ENCODE peak calls at places on chromosomes 1 and 21, in five cellular contexts. G is cardiac fibroblast, P is heart left ventricle, Y is AG10803, W is foreskin fibroblast. Z is an unnamed sample.

GRCh38 chr21:41500354-41500753 is 7.6 kb downstream of the TMPRSS2 start:
- DNase-seq in G (no peak), P (no peak), Y (no peak), W (no peak), Z (no peak)

GRCh38 chr1:197467881-197468280 is 199.8 kb downstream of the CRB1 start:
- DNase-seq in G (peak), P (no peak), Y (peak), W (peak), Z (no peak)

GRCh38 chr1:229380514-229381160 is 37.8 kb upstream of the CCSAP start:
- DNase-seq in G (no peak), P (no peak), Y (no peak), W (no peak), Z (no peak)

GRCh38 chr1:77044133-77044849 is 174.9 kb downstream of the PIGK start:
- DNase-seq in G (peak), P (no peak), Y (no peak), W (peak), Z (no peak)

GRCh38 chr1:30757196-30757949 is at the start of gene LAPTM5:
- DNase-seq in G (peak), P (peak), Y (peak), W (peak), Z (peak)

GRCh38 chr1:224434447-224435317 is at the start of gene WDR26:
- DNase-seq in G (peak), P (peak), Y (peak), W (peak), Z (peak)

GRCh38 chr1:10027027-10027426 is 5.7 kb upstream of the UBE4B start:
- DNase-seq in G (no peak), P (no peak), Y (no peak), W (no peak), Z (no peak)

GRCh38 chr1:107264561-107264960 is 123.7 kb downstream of the NTNG1 start:
- DNase-seq in G (no peak), P (no peak), Y (peak), W (peak), Z (no peak)

GRCh38 chr1:118043624-118044023 is 114.1 kb downstream of the WDR3 start:
- DNase-seq in G (no peak), P (no peak), Y (no peak), W (no peak), Z (no peak)

GRCh38 chr1:32239790-32240139 is 7.3 kb upstream of the FAM167B start:
- DNase-seq in G (no peak), P (no peak), Y (no peak), W (no peak), Z (no peak)

GRCh38 chr1:112388436-112388835 is 7.6 kb upstream of the CTTNBP2NL start:
- DNase-seq in G (peak), P (no peak), Y (peak), W (peak), Z (no peak)

GRCh38 chr1:35470964-35471613 is 86.1 kb downstream of the KIAA0319L start:
- DNase-seq in G (no peak), P (no peak), Y (no peak), W (no peak), Z (no peak)

GRCh38 chr1:101236546-101237228 is at the start of gene S1PR1:
- DNase-seq in G (peak), P (peak), Y (peak), W (peak), Z (peak)

GRCh38 chr1:147541672-147542548 is 609 bp downstream of the BCL9 start:
- DNase-seq in G (peak), P (peak), Y (peak), W (peak), Z (peak)

GRCh38 chr21:26124421-26124833 is 46.1 kb downstream of the APP start:
- DNase-seq in G (peak), P (no peak), Y (peak), W (peak), Z (no peak)

GRCh38 chr1:156663178-156663577 is 14.0 kb downstream of the NES start:
- DNase-seq in G (peak), P (peak), Y (no peak), W (peak), Z (peak)

GRCh38 chr1:40257313-40257687 is 736 bp upstream of the ZMPSTE24 start:
- DNase-seq in G (no peak), P (no peak), Y (no peak), W (no peak), Z (no peak)

GRCh38 chr1:162319510-162320160 is 57.0 kb downstream of the SPATA46 start:
- DNase-seq in G (peak), P (no peak), Y (no peak), W (peak), Z (no peak)

GRCh38 chr1:89440911-89441310 is 77.1 kb downstream of the GBP6 start:
- DNase-seq in G (no peak), P (no peak), Y (no peak), W (no peak), Z (no peak)

GRCh38 chr21:27572681-27573080 is 605.8 kb upstream of the ADAMTS5 start:
- DNase-seq in G (peak), P (no peak), Y (peak), W (peak), Z (no peak)

GRCh38 chr1:232805269-232806070 is at the start of gene MAP10:
- DNase-seq in G (peak), P (peak), Y (peak), W (peak), Z (peak)

GRCh38 chr1:226884116-226884515 is 13.7 kb downstream of the PSEN2 start:
- DNase-seq in G (no peak), P (no peak), Y (no peak), W (no peak), Z (no peak)

GRCh38 chr1:167121375-167122120 is 27.7 kb downstream of the STYXL2 start:
- DNase-seq in G (no peak), P (peak), Y (peak), W (peak), Z (no peak)

GRCh38 chr1:151494741-151495281 is 16.4 kb upstream of the CGN start:
- DNase-seq in G (peak), P (no peak), Y (peak), W (peak), Z (no peak)

GRCh38 chr1:229509576-229509975 is 1.4 kb upstream of the NUP133 start:
- DNase-seq in G (peak), P (no peak), Y (no peak), W (peak), Z (no peak)

GRCh38 chr1:44723496-44724407 is 7.2 kb downstream of the RNU5D-1 start:
- DNase-seq in G (no peak), P (no peak), Y (no peak), W (no peak), Z (peak)

GRCh38 chr1:160227045-160227444 is 21.9 kb downstream of the PEA15 start:
- DNase-seq in G (no peak), P (no peak), Y (no peak), W (no peak), Z (no peak)

GRCh38 chr1:79323240-79324025 is 316.9 kb upstream of the ADGRL4 start:
- DNase-seq in G (peak), P (no peak), Y (peak), W (peak), Z (no peak)

GRCh38 chr21:35381743-35382310 is 332.7 kb upstream of the RUNX1 start:
- DNase-seq in G (no peak), P (no peak), Y (no peak), W (no peak), Z (no peak)

GRCh38 chr1:228226141-228226874 is 18.5 kb downstream of the OBSCN start:
- DNase-seq in G (no peak), P (no peak), Y (no peak), W (no peak), Z (no peak)

GRCh38 chr1:235075121-235075954 is 53.3 kb downstream of the TOMM20 start:
- DNase-seq in G (peak), P (peak), Y (peak), W (peak), Z (peak)

GRCh38 chr1:96346708-96347107 is 374.9 kb upstream of the PTBP2 start:
- DNase-seq in G (no peak), P (no peak), Y (no peak), W (no peak), Z (no peak)

GRCh38 chr21:46454142-46454541 is 4.5 kb upstream of the DIP2A start:
- DNase-seq in G (peak), P (no peak), Y (no peak), W (peak), Z (no peak)

GRCh38 chr1:24036080-24036479 is 56.0 kb upstream of the SRSF10 start:
- DNase-seq in G (no peak), P (no peak), Y (no peak), W (no peak), Z (no peak)

DNA sequence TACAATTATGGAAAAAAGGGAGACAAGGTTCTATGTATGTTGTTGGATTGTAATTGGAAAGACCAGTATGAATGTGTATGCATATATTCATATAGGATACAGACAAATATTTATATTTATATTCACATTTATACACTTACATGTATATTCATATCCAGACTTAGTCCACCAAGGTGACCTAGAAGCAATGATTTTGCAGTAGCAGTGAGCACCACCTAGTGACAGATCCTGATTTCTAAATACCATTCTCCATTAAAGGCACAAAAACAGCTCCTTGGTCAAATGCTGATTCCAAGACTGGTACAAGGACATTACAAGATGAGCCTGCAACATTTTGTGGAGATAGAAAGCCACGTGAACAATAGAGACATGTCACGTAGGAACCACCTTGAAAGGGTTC is 153.4 kb downstream of the SDCCAG8 start:
- DNase-seq in G (peak), P (no peak), Y (peak), W (no peak), Z (no peak)
- TF ChIP-seq CTCF in G (peak), P (no peak), Y (peak), W (peak), Z (no peak)

GRCh38 chr1:2212542-2213491 is 15.3 kb upstream of the SKI start:
- DNase-seq in G (peak), P (peak), Y (peak), W (peak), Z (peak)
- TF ChIP-seq CTCF in G (peak), P (peak), Y (peak), W (peak), Z (peak)

DNA sequence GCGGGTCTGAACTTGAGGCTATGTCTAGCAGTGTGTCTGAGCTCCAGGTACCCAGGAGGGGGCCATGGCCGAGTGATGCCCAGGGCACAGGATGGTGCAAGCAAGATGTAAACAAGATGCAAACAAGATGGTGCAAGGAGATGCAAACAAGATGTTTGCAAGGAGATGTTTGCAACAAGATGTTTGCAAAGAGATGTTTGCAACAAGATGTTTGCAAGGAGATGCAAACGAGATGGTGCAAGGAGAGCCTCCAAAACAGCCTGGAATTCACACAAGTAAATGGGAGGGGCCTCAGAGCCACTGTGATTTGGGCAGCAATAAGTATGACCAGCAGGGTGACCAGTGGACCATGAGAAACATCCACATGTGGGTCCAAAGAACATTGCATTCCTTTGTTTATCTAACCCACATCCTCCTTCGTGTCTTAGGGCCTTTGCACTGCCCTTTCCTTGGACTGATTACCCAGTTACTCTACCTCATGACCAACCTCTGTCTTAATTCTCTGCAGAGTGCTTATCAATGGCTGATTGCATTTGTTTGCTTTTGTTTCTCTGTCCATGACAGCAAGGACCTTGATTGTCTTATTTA is 162.9 kb downstream of the PLPP3 start:
- DNase-seq in G (peak), P (no peak), Y (peak), W (no peak), Z (no peak)
- TF ChIP-seq CTCF in G (no peak), P (peak), Y (peak), W (no peak), Z (peak)

GRCh38 chr1:46303872-46304326 is 401 bp downstream of the UQCRH start:
- DNase-seq in G (peak), P (no peak), Y (no peak), W (no peak), Z (no peak)

GRCh38 chr1:46300673-46301405 is 2.6 kb downstream of the LRRC41 start:
- DNase-seq in G (peak), P (peak), Y (peak), W (peak), Z (no peak)

GRCh38 chr1:46301406-46302090 is 1.9 kb downstream of the LRRC41 start:
- DNase-seq in G (peak), P (peak), Y (peak), W (peak), Z (no peak)

GRCh38 chr1:46303038-46303871 is at the start of the genes LRRC41 and UQCRH:
- DNase-seq in G (peak), P (peak), Y (peak), W (peak), Z (peak)

GRCh38 chr1:46302091-46303037 is 1.1 kb downstream of the LRRC41 start:
- DNase-seq in G (peak), P (peak), Y (peak), W (peak), Z (peak)
- TF ChIP-seq CTCF in G (no peak), P (peak), Y (peak), W (peak), Z (no peak)

GRCh38 chr1:182789138-182790076 is at the start of gene NPL:
- DNase-seq in G (peak), P (peak), Y (peak), W (peak), Z (peak)
- TF ChIP-seq CTCF in G (no peak), P (no peak), Y (no peak), W (no peak), Z (no peak)

GRCh38 chr1:84672080-84672735 is 18.1 kb downstream of the SSX2IP start:
- DNase-seq in G (no peak), P (no peak), Y (no peak), W (no peak), Z (no peak)

GRCh38 chr1:84674021-84674420 is 16.2 kb downstream of the SSX2IP start:
- DNase-seq in G (no peak), P (no peak), Y (no peak), W (no peak), Z (no peak)

GRCh38 chr1:84665703-84666317 is 24.5 kb downstream of the SSX2IP start:
- DNase-seq in G (peak), P (no peak), Y (peak), W (peak), Z (no peak)

GRCh38 chr1:84669831-84670230 is 20.4 kb downstream of the SSX2IP start:
- DNase-seq in G (peak), P (no peak), Y (peak), W (peak), Z (no peak)

GRCh38 chr1:84668185-84668584 is 22.1 kb downstream of the SSX2IP start:
- DNase-seq in G (peak), P (no peak), Y (peak), W (peak), Z (no peak)
- TF ChIP-seq CTCF in G (peak), P (peak), Y (no peak), W (peak), Z (peak)